ENCODE peak calls at places on chromosomes 12 and 14, in six cellular contexts. One of them, this sample, is unnamed.

GRCh38 chr12:103774977-103775560 is 66.0 kb downstream of the NT5DC3 start:
- DNase-seq in K562: no peak
- DNase-seq in lower leg skin: no peak
- DNase-seq in RWPE1: no peak
- DNase-seq in naive B cell: no peak
- DNase-seq in putamen: no peak
- DNase-seq in this sample: no peak

GRCh38 chr14:73339206-73339605 is 101.9 kb downstream of the PAPLN start:
- DNase-seq in K562: no peak
- DNase-seq in lower leg skin: no peak
- DNase-seq in RWPE1: no peak
- DNase-seq in naive B cell: no peak
- DNase-seq in putamen: no peak
- DNase-seq in this sample: no peak

GRCh38 chr12:104182144-104182543 is 33.4 kb upstream of the TXNRD1 start:
- DNase-seq in K562: no peak
- DNase-seq in lower leg skin: peak
- DNase-seq in RWPE1: no peak
- DNase-seq in naive B cell: no peak
- DNase-seq in putamen: no peak
- DNase-seq in this sample: no peak

GRCh38 chr12:12717586-12718381 is 616 bp downstream of the CDKN1B start:
- DNase-seq in K562: peak
- DNase-seq in lower leg skin: no peak
- DNase-seq in RWPE1: no peak
- DNase-seq in naive B cell: peak
- DNase-seq in putamen: no peak
- DNase-seq in this sample: peak

GRCh38 chr12:32437095-32437515 is 37.7 kb downstream of the FGD4 start:
- DNase-seq in K562: no peak
- DNase-seq in lower leg skin: no peak
- DNase-seq in RWPE1: peak
- DNase-seq in naive B cell: no peak
- DNase-seq in putamen: no peak
- DNase-seq in this sample: no peak

GRCh38 chr14:40058916-40059897 is 627.0 kb upstream of the FBXO33 start:
- DNase-seq in K562: no peak
- DNase-seq in lower leg skin: no peak
- DNase-seq in RWPE1: no peak
- DNase-seq in naive B cell: no peak
- DNase-seq in putamen: no peak
- DNase-seq in this sample: no peak

GRCh38 chr12:122051231-122051876 is 27.2 kb upstream of the MLXIP start:
- DNase-seq in K562: no peak
- DNase-seq in lower leg skin: no peak
- DNase-seq in RWPE1: no peak
- DNase-seq in naive B cell: no peak
- DNase-seq in putamen: no peak
- DNase-seq in this sample: no peak

GRCh38 chr14:51328089-51328941 is 88.3 kb downstream of the TMX1 start:
- DNase-seq in K562: no peak
- DNase-seq in lower leg skin: no peak
- DNase-seq in RWPE1: no peak
- DNase-seq in naive B cell: no peak
- DNase-seq in putamen: no peak
- DNase-seq in this sample: no peak

GRCh38 chr12:27061317-27061716 is 21.1 kb downstream of the C12orf71 start:
- DNase-seq in K562: no peak
- DNase-seq in lower leg skin: no peak
- DNase-seq in RWPE1: no peak
- DNase-seq in naive B cell: no peak
- DNase-seq in putamen: no peak
- DNase-seq in this sample: no peak

GRCh38 chr14:91388551-91388975 is 29.1 kb downstream of the CCDC88C start:
- DNase-seq in K562: no peak
- DNase-seq in lower leg skin: no peak
- DNase-seq in RWPE1: no peak
- DNase-seq in naive B cell: no peak
- DNase-seq in putamen: no peak
- DNase-seq in this sample: no peak

GRCh38 chr12:58915634-58916033 is 4.7 kb downstream of the LRIG3 start:
- DNase-seq in K562: no peak
- DNase-seq in lower leg skin: no peak
- DNase-seq in RWPE1: no peak
- DNase-seq in naive B cell: no peak
- DNase-seq in putamen: no peak
- DNase-seq in this sample: no peak

GRCh38 chr12:48910196-48910595 is 15.1 kb downstream of the FKBP11 start:
- DNase-seq in K562: no peak
- DNase-seq in lower leg skin: no peak
- DNase-seq in RWPE1: no peak
- DNase-seq in naive B cell: no peak
- DNase-seq in putamen: no peak
- DNase-seq in this sample: no peak

GRCh38 chr12:131147293-131147692 is 193.6 kb downstream of the ADGRD1 start:
- DNase-seq in K562: no peak
- DNase-seq in lower leg skin: no peak
- DNase-seq in RWPE1: no peak
- DNase-seq in naive B cell: no peak
- DNase-seq in putamen: no peak
- DNase-seq in this sample: no peak

GRCh38 chr12:123364532-123365140 is at the start of gene SBNO1:
- DNase-seq in K562: peak
- DNase-seq in lower leg skin: peak
- DNase-seq in RWPE1: peak
- DNase-seq in naive B cell: peak
- DNase-seq in putamen: peak
- DNase-seq in this sample: peak

GRCh38 chr12:104632724-104633181 is 176.0 kb downstream of the CHST11 start:
- DNase-seq in K562: no peak
- DNase-seq in lower leg skin: no peak
- DNase-seq in RWPE1: no peak
- DNase-seq in naive B cell: no peak
- DNase-seq in putamen: no peak
- DNase-seq in this sample: no peak

GRCh38 chr12:7498832-7499231 is 4.7 kb downstream of the CD163 start:
- DNase-seq in K562: no peak
- DNase-seq in lower leg skin: no peak
- DNase-seq in RWPE1: no peak
- DNase-seq in naive B cell: no peak
- DNase-seq in putamen: peak
- DNase-seq in this sample: peak

GRCh38 chr12:75632452-75632851 is 121.0 kb upstream of the KRR1 start:
- DNase-seq in K562: no peak
- DNase-seq in lower leg skin: no peak
- DNase-seq in RWPE1: no peak
- DNase-seq in naive B cell: no peak
- DNase-seq in putamen: no peak
- DNase-seq in this sample: no peak

GRCh38 chr12:18332173-18332572 is 70.9 kb downstream of the PIK3C2G start:
- DNase-seq in K562: no peak
- DNase-seq in lower leg skin: peak
- DNase-seq in RWPE1: no peak
- DNase-seq in naive B cell: no peak
- DNase-seq in putamen: no peak
- DNase-seq in this sample: no peak

GRCh38 chr12:72296389-72296788 is 24.2 kb downstream of the TRHDE start:
- DNase-seq in K562: no peak
- DNase-seq in lower leg skin: no peak
- DNase-seq in RWPE1: peak
- DNase-seq in naive B cell: no peak
- DNase-seq in putamen: no peak
- DNase-seq in this sample: no peak

GRCh38 chr12:56234746-56235436 is 5.0 kb downstream of the SLC39A5 start:
- DNase-seq in K562: no peak
- DNase-seq in lower leg skin: no peak
- DNase-seq in RWPE1: no peak
- DNase-seq in naive B cell: no peak
- DNase-seq in putamen: no peak
- DNase-seq in this sample: no peak

GRCh38 chr14:74488788-74489397 is 4.2 kb downstream of the NPC2 start:
- DNase-seq in K562: no peak
- DNase-seq in lower leg skin: no peak
- DNase-seq in RWPE1: peak
- DNase-seq in naive B cell: no peak
- DNase-seq in putamen: no peak
- DNase-seq in this sample: no peak

GRCh38 chr12:1859643-1860042 is 39.3 kb downstream of the LRTM2 start:
- DNase-seq in K562: peak
- DNase-seq in lower leg skin: no peak
- DNase-seq in RWPE1: no peak
- DNase-seq in naive B cell: no peak
- DNase-seq in putamen: no peak
- DNase-seq in this sample: no peak

GRCh38 chr12:20268121-20268732 is 100.1 kb upstream of the PDE3A start:
- DNase-seq in K562: no peak
- DNase-seq in lower leg skin: no peak
- DNase-seq in RWPE1: no peak
- DNase-seq in naive B cell: no peak
- DNase-seq in putamen: no peak
- DNase-seq in this sample: no peak

GRCh38 chr12:124474709-124475108 is 92.7 kb downstream of the NCOR2 start:
- DNase-seq in K562: no peak
- DNase-seq in lower leg skin: no peak
- DNase-seq in RWPE1: no peak
- DNase-seq in naive B cell: no peak
- DNase-seq in putamen: peak
- DNase-seq in this sample: peak

GRCh38 chr12:93466625-93467350 is 526 bp upstream of the MRPL42 start:
- DNase-seq in K562: no peak
- DNase-seq in lower leg skin: peak
- DNase-seq in RWPE1: no peak
- DNase-seq in naive B cell: no peak
- DNase-seq in putamen: no peak
- DNase-seq in this sample: no peak

GRCh38 chr12:87820524-87821194 is 208.5 kb downstream of the C12orf50 start:
- DNase-seq in K562: no peak
- DNase-seq in lower leg skin: no peak
- DNase-seq in RWPE1: peak
- DNase-seq in naive B cell: no peak
- DNase-seq in putamen: no peak
- DNase-seq in this sample: no peak

GRCh38 chr12:6171409-6172015 is 28.7 kb upstream of the CD9 start:
- DNase-seq in K562: peak
- DNase-seq in lower leg skin: no peak
- DNase-seq in RWPE1: no peak
- DNase-seq in naive B cell: no peak
- DNase-seq in putamen: no peak
- DNase-seq in this sample: no peak

GRCh38 chr12:46082473-46082872 is 92.1 kb upstream of the SCAF11 start:
- DNase-seq in K562: no peak
- DNase-seq in lower leg skin: no peak
- DNase-seq in RWPE1: no peak
- DNase-seq in naive B cell: no peak
- DNase-seq in putamen: no peak
- DNase-seq in this sample: no peak

GRCh38 chr14:77126461-77126990 is 15.1 kb downstream of the ZDHHC22 start:
- DNase-seq in K562: no peak
- DNase-seq in lower leg skin: no peak
- DNase-seq in RWPE1: no peak
- DNase-seq in naive B cell: no peak
- DNase-seq in putamen: no peak
- DNase-seq in this sample: no peak

GRCh38 chr12:48980953-48981756 is 3.0 kb downstream of the WNT1 start:
- DNase-seq in K562: no peak
- DNase-seq in lower leg skin: no peak
- DNase-seq in RWPE1: no peak
- DNase-seq in naive B cell: peak
- DNase-seq in putamen: no peak
- DNase-seq in this sample: peak

GRCh38 chr14:105348945-105349699 is 34.6 kb downstream of the PACS2 start:
- DNase-seq in K562: no peak
- DNase-seq in lower leg skin: no peak
- DNase-seq in RWPE1: no peak
- DNase-seq in naive B cell: no peak
- DNase-seq in putamen: no peak
- DNase-seq in this sample: no peak

GRCh38 chr14:38994721-38995120 is 108.3 kb downstream of the SEC23A start:
- DNase-seq in K562: no peak
- DNase-seq in lower leg skin: no peak
- DNase-seq in RWPE1: no peak
- DNase-seq in naive B cell: no peak
- DNase-seq in putamen: no peak
- DNase-seq in this sample: peak